ENCODE peak calls at places on chromosomes 1 and 21, in ten cellular contexts. S is CD8-positive, alpha-beta T cell; X is adrenal gland; N is keratinocyte; U is Caco-2; K is osteoblast; M is transverse colon; O is tibial artery; G is hepatocyte; W is fibroblast of pulmonary artery. F is an unnamed sample.

GRCh38 chr1:28973850-28974841 is 59.8 kb downstream of the EPB41 start:
- DNase-seq in X (no peak), K (peak), U (no peak), M (no peak), N (no peak), O (no peak), W (peak), G (no peak), S (no peak), F (no peak)

GRCh38 chr1:108050911-108051624 is 86.1 kb upstream of the VAV3 start:
- DNase-seq in K (no peak), N (no peak), U (no peak), W (no peak), M (no peak), O (no peak), X (no peak), G (no peak), S (peak), F (no peak)

GRCh38 chr21:42668620-42669019 is 15.2 kb downstream of the PDE9A start:
- DNase-seq in O (no peak), S (no peak), N (no peak), M (no peak), K (no peak), W (no peak), U (no peak), X (no peak), G (no peak), F (peak)

GRCh38 chr1:145946477-145946986 is 11.3 kb downstream of the LIX1L start:
- DNase-seq in K (no peak), M (no peak), W (no peak), S (no peak), U (no peak), X (no peak), G (no peak), O (no peak), N (no peak), F (no peak)

GRCh38 chr1:75203415-75204277 is 69.5 kb downstream of the LHX8 start:
- DNase-seq in U (peak), O (no peak), K (peak), N (peak), W (peak), M (no peak), G (peak), X (peak), S (no peak), F (peak)

GRCh38 chr1:10852486-10852885 is 56.0 kb upstream of the CASZ1 start:
- DNase-seq in M (no peak), W (no peak), S (no peak), K (peak), X (no peak), O (no peak), U (no peak), N (no peak), G (no peak), F (no peak)

GRCh38 chr1:212794561-212795014 is 2.9 kb downstream of the TATDN3 start:
- DNase-seq in X (no peak), G (no peak), M (no peak), U (no peak), N (no peak), K (peak), W (peak), S (no peak), O (no peak), F (no peak)

GRCh38 chr1:187985897-187986654 is 1157.3 kb downstream of the PLA2G4A start:
- DNase-seq in G (no peak), N (no peak), O (no peak), K (no peak), X (no peak), M (no peak), S (no peak), W (no peak), U (no peak), F (no peak)

GRCh38 chr1:63867429-63868176 is 93.8 kb downstream of the ROR1 start:
- DNase-seq in O (no peak), X (no peak), G (no peak), K (no peak), W (no peak), S (no peak), M (no peak), U (no peak), N (no peak), F (no peak)

GRCh38 chr21:45108808-45109800 is 34.7 kb downstream of the ADARB1 start:
- DNase-seq in O (no peak), N (no peak), M (no peak), X (no peak), G (no peak), W (no peak), S (no peak), K (no peak), U (no peak), F (no peak)

GRCh38 chr1:27522148-27522859 is 32.3 kb upstream of the WASF2 start:
- DNase-seq in N (peak), M (no peak), X (no peak), O (peak), U (no peak), G (no peak), K (peak), W (no peak), S (peak), F (no peak)
- H3K4me3 ChIP-seq in N (peak), M (no peak), X (no peak), O (peak), U (no peak), G (no peak), K (no peak), W (no peak), S (peak), F (no peak)

DNA sequence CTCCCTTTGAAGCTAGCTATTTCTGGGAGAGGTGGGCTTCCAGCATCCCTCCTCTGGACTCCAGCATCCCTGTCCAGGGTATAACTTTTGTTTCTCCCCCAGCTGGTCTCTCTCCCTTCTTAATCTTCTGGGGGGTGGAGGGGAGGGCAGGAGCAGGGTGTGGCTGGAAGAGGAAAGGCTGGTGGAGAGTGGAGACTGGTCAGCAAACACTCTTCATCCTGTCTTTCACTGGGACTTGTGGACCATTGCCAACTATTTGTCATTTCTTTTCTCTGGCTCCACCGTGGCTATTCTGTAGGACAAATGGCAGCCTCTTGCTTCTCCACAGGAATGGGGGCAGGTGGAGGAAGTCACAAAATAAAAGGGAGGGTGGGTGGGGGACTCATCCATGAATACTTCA is 19.8 kb upstream of the NCF2 start:
- DNase-seq in X (no peak), G (no peak), W (peak), U (no peak), O (no peak), S (no peak), K (peak), N (no peak), M (no peak), F (no peak)
- H3K4me3 ChIP-seq in X (no peak), G (no peak), W (no peak), U (no peak), O (peak), S (no peak), K (peak), N (no peak), M (no peak), F (no peak)

DNA sequence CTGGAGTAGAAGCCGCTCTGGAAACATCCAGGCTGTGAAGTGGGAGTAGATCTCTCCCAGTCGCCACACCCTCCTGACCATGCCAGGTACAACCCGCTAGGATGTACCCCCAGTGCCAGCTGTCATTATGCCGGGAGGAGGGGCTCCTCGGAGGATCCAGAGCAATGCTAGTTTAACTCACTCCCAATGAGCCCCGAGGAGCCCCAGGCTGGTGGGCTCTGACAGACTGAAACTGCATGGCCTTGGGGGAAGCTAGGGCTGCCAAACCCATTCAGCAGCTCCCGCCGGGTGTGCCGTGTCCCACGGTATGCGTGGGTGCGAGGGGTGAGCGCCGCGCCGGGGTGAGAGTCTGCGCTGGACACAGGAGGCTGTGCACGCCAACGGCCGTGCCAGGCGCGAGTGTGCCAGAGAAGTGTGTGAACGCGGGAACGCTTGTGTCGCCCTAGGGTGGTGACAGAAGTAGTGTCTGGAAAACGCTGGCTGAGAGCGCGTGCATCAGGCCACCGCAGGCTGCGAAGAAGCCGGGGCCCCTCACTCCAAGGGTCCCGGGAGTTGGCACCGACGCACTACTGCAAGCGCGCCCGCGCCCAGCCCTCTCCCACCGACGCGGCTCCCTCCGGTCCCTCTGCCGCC is 177.1 kb upstream of the EDN2 start:
- DNase-seq in O (no peak), M (no peak), G (no peak), U (no peak), S (no peak), N (no peak), X (no peak), W (no peak), K (no peak), F (peak)
- H3K4me3 ChIP-seq in O (peak), M (peak), G (peak), U (peak), S (peak), N (peak), X (no peak), W (peak), K (peak), F (peak)

DNA sequence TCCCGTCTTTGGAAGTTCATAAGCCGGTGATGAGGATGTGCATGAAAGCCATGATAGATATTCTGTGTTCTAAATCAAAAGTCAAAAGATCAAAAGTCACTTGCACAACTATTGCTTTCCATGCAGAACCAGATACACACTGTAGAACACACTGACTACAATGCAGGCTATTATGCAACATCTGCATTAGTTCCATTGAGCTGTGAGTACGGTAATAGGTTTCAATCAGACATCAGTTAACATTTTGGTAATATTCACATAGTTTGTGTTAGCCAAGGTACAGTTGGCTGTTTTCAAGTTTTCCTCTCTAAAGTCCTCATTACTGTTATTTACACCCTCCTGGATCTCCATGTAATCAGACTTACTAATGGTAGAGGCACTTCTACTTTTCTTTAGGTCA is 3.1 kb downstream of the KCNA2 start:
- DNase-seq in U (no peak), G (no peak), W (no peak), M (no peak), K (no peak), O (no peak), X (no peak), S (no peak), N (no peak), F (no peak)
- H3K4me3 ChIP-seq in U (no peak), G (no peak), W (no peak), M (no peak), K (no peak), O (no peak), X (no peak), S (no peak), N (no peak), F (no peak)

GRCh38 chr1:19374402-19374801 is 62.3 kb downstream of the SLC66A1 start:
- DNase-seq in X (no peak), W (no peak), N (no peak), K (peak), O (no peak), U (no peak), G (peak), M (no peak), S (no peak), F (peak)
- H3K4me3 ChIP-seq in X (no peak), W (no peak), N (no peak), K (no peak), O (no peak), U (no peak), G (no peak), M (no peak), S (no peak), F (no peak)

F was measured in H7.